ENCODE peak calls at places on chromosome 19, in ten cellular contexts. P is heart right ventricle; R is CD4-positive, alpha-beta T cell; I is GM12865; X is psoas muscle; F is OCI-LY7; T is thoracic aorta; J is tibial artery; Y is activated CD8-positive, alpha-beta T cell treated with anti-CD3 and anti-CD28 coated beads for 36 hours; E is progenitor cell of endocrine pancreas. A is an unnamed sample.

GRCh38 chr19:19643158-19644053 is at the start of gene GMIP:
- DNase-seq in P (peak), R (peak), I (peak), X (peak), F (peak), T (no peak), J (peak), Y (peak), E (peak), A (peak)

GRCh38 chr19:50497030-50497420 is 14.0 kb downstream of the JOSD2 start:
- DNase-seq in P (no peak), R (no peak), I (no peak), X (peak), F (no peak), T (no peak), J (no peak), Y (no peak), E (no peak), A (no peak)

GRCh38 chr19:53879145-53880037 is 2.6 kb upstream of the PRKCG start:
- DNase-seq in P (peak), R (peak), I (no peak), X (peak), F (no peak), T (peak), J (peak), Y (peak), E (peak), A (peak)

GRCh38 chr19:39816287-39817048 is 17.5 kb downstream of the DYRK1B start:
- DNase-seq in P (peak), R (no peak), I (no peak), X (no peak), F (no peak), T (no peak), J (no peak), Y (no peak), E (no peak), A (no peak)

GRCh38 chr19:6577410-6578125 is 13.4 kb downstream of the CD70 start:
- DNase-seq in P (no peak), R (no peak), I (peak), X (no peak), F (peak), T (no peak), J (no peak), Y (peak), E (no peak), A (no peak)

GRCh38 chr19:31354316-31354715 is 5.1 kb upstream of the TSHZ3 start:
- DNase-seq in P (no peak), R (no peak), I (no peak), X (no peak), F (no peak), T (no peak), J (no peak), Y (no peak), E (no peak), A (no peak)

GRCh38 chr19:9877775-9878510 is 42.8 kb downstream of the PIN1 start:
- DNase-seq in P (no peak), R (no peak), I (peak), X (no peak), F (no peak), T (no peak), J (no peak), Y (no peak), E (no peak), A (no peak)

GRCh38 chr19:14450168-14450874 is 17.2 kb downstream of the PKN1 start:
- DNase-seq in P (no peak), R (peak), I (peak), X (peak), F (peak), T (no peak), J (no peak), Y (peak), E (no peak), A (no peak)

GRCh38 chr19:13665125-13665903 is 99.0 kb upstream of the MRI1 start:
- DNase-seq in P (no peak), R (no peak), I (no peak), X (no peak), F (peak), T (no peak), J (no peak), Y (no peak), E (no peak), A (no peak)

GRCh38 chr19:48445256-48445605 is 552 bp upstream of the GRWD1 start:
- DNase-seq in P (peak), R (no peak), I (peak), X (no peak), F (no peak), T (no peak), J (peak), Y (peak), E (no peak), A (no peak)

GRCh38 chr19:51034704-51035103 is at the start of gene KLK12:
- DNase-seq in P (no peak), R (no peak), I (no peak), X (no peak), F (no peak), T (no peak), J (no peak), Y (no peak), E (no peak), A (no peak)

GRCh38 chr19:40811478-40812341 is 12.7 kb downstream of the EGLN2 start:
- DNase-seq in P (no peak), R (no peak), I (no peak), X (no peak), F (no peak), T (no peak), J (no peak), Y (peak), E (no peak), A (no peak)

GRCh38 chr19:29504454-29504853 is 21.3 kb upstream of the VSTM2B start:
- DNase-seq in P (no peak), R (no peak), I (no peak), X (no peak), F (no peak), T (no peak), J (no peak), Y (no peak), E (no peak), A (no peak)

GRCh38 chr19:1725100-1726064 is 27.9 kb upstream of the ONECUT3 start:
- DNase-seq in P (no peak), R (peak), I (no peak), X (peak), F (no peak), T (no peak), J (no peak), Y (peak), E (peak), A (peak)

GRCh38 chr19:6772028-6772865 is at the start of gene VAV1:
- DNase-seq in P (peak), R (peak), I (peak), X (peak), F (peak), T (no peak), J (peak), Y (peak), E (no peak), A (no peak)

GRCh38 chr19:6685482-6685881 is 15.5 kb upstream of the TNFSF14 start:
- DNase-seq in P (no peak), R (no peak), I (no peak), X (no peak), F (no peak), T (no peak), J (no peak), Y (no peak), E (no peak), A (no peak)

GRCh38 chr19:6730153-6730804 is 7.1 kb downstream of the GPR108 start:
- DNase-seq in P (no peak), R (peak), I (peak), X (no peak), F (peak), T (no peak), J (no peak), Y (peak), E (no peak), A (no peak)

GRCh38 chr19:16234552-16235445 is 37.1 kb downstream of the AP1M1 start:
- DNase-seq in P (no peak), R (no peak), I (no peak), X (no peak), F (no peak), T (no peak), J (no peak), Y (no peak), E (no peak), A (no peak)

DNA sequence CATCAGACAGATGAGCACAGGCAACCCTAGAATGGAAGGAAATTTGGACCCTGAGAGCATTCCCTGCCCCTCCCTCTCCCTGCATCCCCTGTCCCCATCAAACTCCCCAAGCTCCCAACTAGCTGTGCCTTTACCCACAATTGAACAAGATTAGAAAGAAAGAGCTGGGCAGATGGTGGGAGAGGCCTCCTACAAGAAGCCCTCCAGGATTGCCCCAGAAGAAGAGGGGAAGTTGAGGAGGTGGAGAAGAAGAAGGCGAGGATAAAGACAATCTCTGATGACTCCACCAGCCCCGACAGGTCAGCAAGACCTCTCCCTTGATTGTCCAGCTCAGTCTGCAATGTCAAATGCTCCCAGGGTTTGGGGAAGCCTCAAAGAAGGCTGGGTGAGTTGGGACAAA is 11.9 kb downstream of the UNC13A start:
- DNase-seq in P (no peak), R (no peak), I (no peak), X (no peak), F (no peak), T (no peak), J (no peak), Y (no peak), E (no peak), A (no peak)
- TF ChIP-seq CTCF in P (no peak), R (no peak), I (no peak), X (no peak), F (no peak), T (no peak), J (no peak), Y (no peak), E (no peak), A (no peak)

GRCh38 chr19:384801-385169 is 24.2 kb downstream of the C2CD4C start:
- DNase-seq in P (no peak), R (no peak), I (peak), X (no peak), F (peak), T (no peak), J (no peak), Y (peak), E (no peak), A (no peak)

GRCh38 chr19:379796-380195 is 29.2 kb downstream of the C2CD4C start:
- DNase-seq in P (no peak), R (no peak), I (no peak), X (no peak), F (no peak), T (no peak), J (no peak), Y (no peak), E (no peak), A (no peak)

GRCh38 chr19:387777-388176 is 21.2 kb downstream of the C2CD4C start:
- DNase-seq in P (no peak), R (no peak), I (no peak), X (no peak), F (no peak), T (no peak), J (no peak), Y (no peak), E (no peak), A (no peak)

GRCh38 chr19:383040-383439 is 25.9 kb downstream of the C2CD4C start:
- DNase-seq in P (no peak), R (no peak), I (no peak), X (no peak), F (no peak), T (no peak), J (no peak), Y (no peak), E (no peak), A (no peak)

DNA sequence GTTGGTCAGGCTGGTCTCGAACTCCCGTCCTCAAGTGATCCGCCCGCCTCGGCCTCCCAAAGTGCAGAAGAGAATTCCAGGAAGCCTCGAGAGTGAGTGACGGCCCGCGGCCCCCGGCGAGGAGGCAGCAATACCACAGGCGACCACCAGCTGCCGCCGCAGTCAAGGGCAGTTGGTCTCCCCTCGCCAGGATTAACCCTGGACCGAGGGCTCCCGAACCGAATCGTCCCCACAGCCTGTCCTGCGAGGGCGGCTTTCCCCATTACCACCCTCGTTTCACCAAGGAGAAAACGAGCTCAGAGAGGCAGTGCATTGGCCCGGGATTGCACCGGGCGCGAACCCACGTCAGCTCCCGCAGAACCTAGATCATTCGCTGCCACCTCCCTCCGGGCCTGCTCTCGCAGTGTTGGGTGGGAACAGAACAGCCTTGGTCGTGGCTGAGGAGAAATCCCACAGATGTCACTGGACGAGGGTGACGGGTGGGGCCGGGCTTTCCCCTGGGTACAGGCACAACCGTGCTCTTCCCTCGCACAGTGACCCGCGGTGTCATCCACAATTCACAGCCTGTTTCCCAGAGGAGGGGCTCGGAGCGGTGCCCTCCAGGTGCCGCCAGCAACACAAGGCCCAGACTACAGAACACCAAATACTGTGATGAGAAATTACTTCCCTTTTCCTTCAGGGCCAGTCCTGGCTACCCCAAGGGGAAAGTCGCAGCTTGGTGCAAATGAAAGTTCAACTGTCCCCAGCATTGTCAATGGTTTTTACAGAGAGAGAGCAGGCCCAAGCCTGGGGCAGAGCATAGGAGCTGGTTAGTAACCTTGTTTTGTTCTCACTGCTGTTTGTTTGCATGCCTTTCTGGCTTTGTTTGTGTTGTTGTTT is 24.8 kb downstream of the C2CD4C start:
- DNase-seq in P (no peak), R (no peak), I (no peak), X (no peak), F (no peak), T (no peak), J (no peak), Y (peak), E (no peak), A (peak)
- TF ChIP-seq CTCF in P (peak), R (no peak), I (no peak), X (peak), F (peak), T (peak), J (peak), Y (peak), E (peak), A (peak)

DNA sequence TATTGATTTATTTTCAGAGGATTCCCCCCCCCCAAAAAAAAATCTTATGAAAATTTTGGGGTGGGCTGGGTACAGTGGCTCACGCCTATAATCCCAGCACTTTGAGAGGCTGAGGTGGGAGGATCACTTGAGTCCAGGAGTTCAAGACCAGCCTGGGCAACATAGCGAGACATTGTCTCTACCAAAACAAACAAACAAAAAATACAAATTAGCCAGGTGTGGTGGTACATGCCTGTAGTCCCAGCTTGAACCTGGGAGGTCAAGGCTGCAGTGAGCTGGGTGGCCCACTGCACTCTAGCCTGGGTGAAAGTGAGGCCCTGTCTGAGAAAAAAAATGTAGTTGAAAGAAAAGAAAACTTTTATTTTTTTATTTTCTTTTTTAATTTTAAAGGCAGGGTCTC is 17.9 kb downstream of the NECTIN2 start:
- DNase-seq in P (no peak), R (no peak), I (no peak), X (no peak), F (no peak), T (no peak), J (no peak), Y (no peak), E (no peak), A (no peak)
- TF ChIP-seq CTCF in P (no peak), R (no peak), I (no peak), X (no peak), F (no peak), T (no peak), J (no peak), Y (no peak), E (no peak), A (no peak)

DNA sequence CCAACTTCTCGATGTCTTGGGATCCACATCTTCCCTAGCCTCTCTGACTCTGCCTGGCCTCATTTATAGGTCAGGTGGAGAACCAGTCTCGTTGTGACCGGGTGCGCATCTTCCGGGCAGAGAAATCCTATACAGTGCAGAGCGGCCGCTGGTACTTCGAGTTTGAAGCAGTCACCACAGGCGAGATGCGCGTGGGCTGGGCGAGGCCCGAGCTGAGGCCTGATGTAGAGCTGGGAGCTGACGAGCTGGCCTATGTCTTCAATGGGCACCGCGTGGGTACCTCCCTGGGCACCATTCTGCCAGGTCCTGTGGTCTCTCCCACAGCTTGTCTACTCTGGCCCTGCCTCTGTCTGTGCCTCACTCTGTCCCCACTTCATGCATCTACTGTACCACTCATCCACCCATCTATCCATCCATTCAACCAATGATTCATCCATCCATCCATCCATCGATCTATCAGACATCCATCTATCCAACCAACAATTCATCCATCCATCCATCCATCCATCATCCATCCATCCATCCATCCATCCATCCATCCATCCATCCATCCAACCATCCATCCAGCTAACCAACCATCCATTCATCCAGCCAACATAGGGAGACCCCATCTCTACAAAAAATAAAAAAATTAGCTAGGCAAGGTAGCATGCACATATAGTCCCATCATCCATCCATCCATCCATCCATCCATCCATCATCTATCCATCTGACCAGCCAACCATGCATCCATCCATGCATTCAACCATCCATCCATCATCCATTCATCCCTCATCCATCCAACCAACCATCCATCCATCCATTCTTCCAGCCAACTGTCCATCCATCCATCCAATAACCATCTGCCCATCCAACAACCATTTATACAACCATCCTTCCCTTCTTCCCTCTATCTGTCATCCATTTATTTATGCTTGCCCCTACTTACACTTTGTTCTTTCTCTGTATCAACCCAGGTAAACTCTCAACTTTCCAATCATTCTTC is 34.3 kb downstream of the RYR1 start:
- DNase-seq in P (no peak), R (no peak), I (no peak), X (no peak), F (no peak), T (no peak), J (no peak), Y (no peak), E (no peak), A (no peak)
- TF ChIP-seq CTCF in P (no peak), R (no peak), I (no peak), X (no peak), F (no peak), T (no peak), J (no peak), Y (no peak), E (no peak), A (no peak)

A was measured in neural crest cell.